ENCODE peak calls at places on chromosomes 5 and 9, in nine cellular contexts. One of them, this sample, is unnamed.

GRCh38 chr5:133336121-133336968 is 276.0 kb downstream of the FSTL4 start:
- DNase-seq in activated effector memory CD4-positive, alpha-beta T cell treated with anti-CD3 and anti-CD28 coated beads, Interleukin-2, amount 50 U/mL, for 16 hours: no peak
- DNase-seq in Panc1: no peak
- DNase-seq in Ammon's horn: no peak
- DNase-seq in amniotic stem cell: no peak
- DNase-seq in neural crest cell: no peak
- DNase-seq in HT1080: no peak
- DNase-seq in adipocyte: no peak
- DNase-seq in HT-29: no peak
- DNase-seq in this sample: no peak

GRCh38 chr9:37374892-37375291 is 47.6 kb upstream of the GRHPR start:
- DNase-seq in Ammon's horn: no peak
- DNase-seq in adipocyte: no peak
- DNase-seq in amniotic stem cell: no peak
- DNase-seq in neural crest cell: no peak
- DNase-seq in Panc1: no peak
- DNase-seq in activated effector memory CD4-positive, alpha-beta T cell treated with anti-CD3 and anti-CD28 coated beads, Interleukin-2, amount 50 U/mL, for 16 hours: no peak
- DNase-seq in HT1080: no peak
- DNase-seq in HT-29: no peak
- DNase-seq in this sample: no peak

GRCh38 chr9:8036914-8037524 is 237.4 kb upstream of the DMAC1 start:
- DNase-seq in HT-29: no peak
- DNase-seq in activated effector memory CD4-positive, alpha-beta T cell treated with anti-CD3 and anti-CD28 coated beads, Interleukin-2, amount 50 U/mL, for 16 hours: no peak
- DNase-seq in HT1080: no peak
- DNase-seq in Panc1: no peak
- DNase-seq in Ammon's horn: no peak
- DNase-seq in adipocyte: no peak
- DNase-seq in amniotic stem cell: no peak
- DNase-seq in neural crest cell: no peak
- DNase-seq in this sample: no peak

GRCh38 chr9:26181836-26182235 is 503.6 kb upstream of the TUSC1 start:
- DNase-seq in adipocyte: no peak
- DNase-seq in HT-29: no peak
- DNase-seq in activated effector memory CD4-positive, alpha-beta T cell treated with anti-CD3 and anti-CD28 coated beads, Interleukin-2, amount 50 U/mL, for 16 hours: no peak
- DNase-seq in neural crest cell: no peak
- DNase-seq in Ammon's horn: no peak
- DNase-seq in Panc1: no peak
- DNase-seq in HT1080: no peak
- DNase-seq in amniotic stem cell: no peak
- DNase-seq in this sample: no peak

GRCh38 chr9:121640076-121640475 is 11.4 kb upstream of the DAB2IP start:
- DNase-seq in HT-29: peak
- DNase-seq in Panc1: no peak
- DNase-seq in HT1080: no peak
- DNase-seq in Ammon's horn: peak
- DNase-seq in activated effector memory CD4-positive, alpha-beta T cell treated with anti-CD3 and anti-CD28 coated beads, Interleukin-2, amount 50 U/mL, for 16 hours: peak
- DNase-seq in amniotic stem cell: no peak
- DNase-seq in adipocyte: peak
- DNase-seq in neural crest cell: peak
- DNase-seq in this sample: no peak

GRCh38 chr9:135939351-135940265 is 21.6 kb downstream of the UBAC1 start:
- DNase-seq in HT-29: no peak
- DNase-seq in Panc1: no peak
- DNase-seq in activated effector memory CD4-positive, alpha-beta T cell treated with anti-CD3 and anti-CD28 coated beads, Interleukin-2, amount 50 U/mL, for 16 hours: peak
- DNase-seq in neural crest cell: no peak
- DNase-seq in Ammon's horn: no peak
- DNase-seq in amniotic stem cell: no peak
- DNase-seq in adipocyte: no peak
- DNase-seq in HT1080: no peak
- DNase-seq in this sample: no peak

GRCh38 chr9:95830768-95831167 is 44.7 kb upstream of the ERCC6L2 start:
- DNase-seq in neural crest cell: no peak
- DNase-seq in HT1080: no peak
- DNase-seq in amniotic stem cell: no peak
- DNase-seq in activated effector memory CD4-positive, alpha-beta T cell treated with anti-CD3 and anti-CD28 coated beads, Interleukin-2, amount 50 U/mL, for 16 hours: no peak
- DNase-seq in Ammon's horn: no peak
- DNase-seq in Panc1: no peak
- DNase-seq in HT-29: no peak
- DNase-seq in adipocyte: no peak
- DNase-seq in this sample: no peak

GRCh38 chr5:72034710-72035109 is 72.6 kb upstream of the MAP1B start:
- DNase-seq in adipocyte: no peak
- DNase-seq in Panc1: no peak
- DNase-seq in HT-29: no peak
- DNase-seq in neural crest cell: no peak
- DNase-seq in activated effector memory CD4-positive, alpha-beta T cell treated with anti-CD3 and anti-CD28 coated beads, Interleukin-2, amount 50 U/mL, for 16 hours: no peak
- DNase-seq in amniotic stem cell: no peak
- DNase-seq in HT1080: peak
- DNase-seq in Ammon's horn: no peak
- DNase-seq in this sample: no peak

GRCh38 chr9:132182609-132183073 is 20.8 kb downstream of the NTNG2 start:
- DNase-seq in HT-29: no peak
- DNase-seq in activated effector memory CD4-positive, alpha-beta T cell treated with anti-CD3 and anti-CD28 coated beads, Interleukin-2, amount 50 U/mL, for 16 hours: no peak
- DNase-seq in amniotic stem cell: no peak
- DNase-seq in Ammon's horn: peak
- DNase-seq in neural crest cell: no peak
- DNase-seq in adipocyte: no peak
- DNase-seq in Panc1: no peak
- DNase-seq in HT1080: no peak
- DNase-seq in this sample: peak

GRCh38 chr9:87725900-87726709 is at the start of gene CTSL:
- DNase-seq in neural crest cell: peak
- DNase-seq in HT1080: peak
- DNase-seq in activated effector memory CD4-positive, alpha-beta T cell treated with anti-CD3 and anti-CD28 coated beads, Interleukin-2, amount 50 U/mL, for 16 hours: peak
- DNase-seq in Ammon's horn: peak
- DNase-seq in adipocyte: peak
- DNase-seq in HT-29: peak
- DNase-seq in amniotic stem cell: peak
- DNase-seq in Panc1: no peak
- DNase-seq in this sample: peak

GRCh38 chr5:82164957-82165698 is 113.0 kb downstream of the RPS23 start:
- DNase-seq in HT-29: peak
- DNase-seq in Ammon's horn: peak
- DNase-seq in amniotic stem cell: no peak
- DNase-seq in HT1080: peak
- DNase-seq in adipocyte: peak
- DNase-seq in neural crest cell: no peak
- DNase-seq in activated effector memory CD4-positive, alpha-beta T cell treated with anti-CD3 and anti-CD28 coated beads, Interleukin-2, amount 50 U/mL, for 16 hours: no peak
- DNase-seq in Panc1: no peak
- DNase-seq in this sample: no peak

GRCh38 chr9:130681769-130682489 is 11.7 kb upstream of the EXOSC2 start:
- DNase-seq in neural crest cell: no peak
- DNase-seq in Ammon's horn: no peak
- DNase-seq in amniotic stem cell: no peak
- DNase-seq in activated effector memory CD4-positive, alpha-beta T cell treated with anti-CD3 and anti-CD28 coated beads, Interleukin-2, amount 50 U/mL, for 16 hours: no peak
- DNase-seq in HT1080: peak
- DNase-seq in Panc1: no peak
- DNase-seq in adipocyte: no peak
- DNase-seq in HT-29: peak
- DNase-seq in this sample: peak

GRCh38 chr5:62920856-62921255 is 342.2 kb downstream of the LRRC70 start:
- DNase-seq in amniotic stem cell: no peak
- DNase-seq in activated effector memory CD4-positive, alpha-beta T cell treated with anti-CD3 and anti-CD28 coated beads, Interleukin-2, amount 50 U/mL, for 16 hours: no peak
- DNase-seq in adipocyte: no peak
- DNase-seq in Ammon's horn: no peak
- DNase-seq in Panc1: no peak
- DNase-seq in neural crest cell: no peak
- DNase-seq in HT-29: no peak
- DNase-seq in HT1080: no peak
- DNase-seq in this sample: no peak

GRCh38 chr5:66788556-66788955 is 192.4 kb downstream of the MAST4 start:
- DNase-seq in HT1080: no peak
- DNase-seq in Panc1: no peak
- DNase-seq in Ammon's horn: no peak
- DNase-seq in adipocyte: no peak
- DNase-seq in amniotic stem cell: no peak
- DNase-seq in neural crest cell: no peak
- DNase-seq in activated effector memory CD4-positive, alpha-beta T cell treated with anti-CD3 and anti-CD28 coated beads, Interleukin-2, amount 50 U/mL, for 16 hours: no peak
- DNase-seq in HT-29: no peak
- DNase-seq in this sample: no peak

GRCh38 chr5:5932824-5933223 is 445.5 kb downstream of the MED10 start:
- DNase-seq in activated effector memory CD4-positive, alpha-beta T cell treated with anti-CD3 and anti-CD28 coated beads, Interleukin-2, amount 50 U/mL, for 16 hours: no peak
- DNase-seq in HT1080: peak
- DNase-seq in neural crest cell: no peak
- DNase-seq in amniotic stem cell: no peak
- DNase-seq in Panc1: no peak
- DNase-seq in Ammon's horn: no peak
- DNase-seq in HT-29: no peak
- DNase-seq in adipocyte: no peak
- DNase-seq in this sample: no peak

GRCh38 chr5:32506809-32507208 is 62.3 kb upstream of the ZFR start:
- DNase-seq in adipocyte: peak
- DNase-seq in HT1080: peak
- DNase-seq in HT-29: no peak
- DNase-seq in Ammon's horn: no peak
- DNase-seq in amniotic stem cell: peak
- DNase-seq in neural crest cell: no peak
- DNase-seq in Panc1: no peak
- DNase-seq in activated effector memory CD4-positive, alpha-beta T cell treated with anti-CD3 and anti-CD28 coated beads, Interleukin-2, amount 50 U/mL, for 16 hours: no peak
- DNase-seq in this sample: peak

GRCh38 chr5:125552486-125552885 is 806.0 kb upstream of the ZNF608 start:
- DNase-seq in HT1080: no peak
- DNase-seq in Ammon's horn: no peak
- DNase-seq in adipocyte: no peak
- DNase-seq in HT-29: no peak
- DNase-seq in amniotic stem cell: no peak
- DNase-seq in neural crest cell: no peak
- DNase-seq in Panc1: no peak
- DNase-seq in activated effector memory CD4-positive, alpha-beta T cell treated with anti-CD3 and anti-CD28 coated beads, Interleukin-2, amount 50 U/mL, for 16 hours: no peak
- DNase-seq in this sample: no peak

GRCh38 chr5:100691545-100691944 is 156.4 kb downstream of the FAM174A start:
- DNase-seq in HT-29: no peak
- DNase-seq in Panc1: no peak
- DNase-seq in adipocyte: peak
- DNase-seq in HT1080: no peak
- DNase-seq in amniotic stem cell: no peak
- DNase-seq in neural crest cell: no peak
- DNase-seq in activated effector memory CD4-positive, alpha-beta T cell treated with anti-CD3 and anti-CD28 coated beads, Interleukin-2, amount 50 U/mL, for 16 hours: no peak
- DNase-seq in Ammon's horn: no peak
- DNase-seq in this sample: no peak

This sample was measured in RKO.